ENCODE peak calls at places on chromosomes 4 and X, in five cellular contexts. I is GM12878, H is H1, P is K562, O is HCT116. F is an unnamed sample.

GRCh38 chr4:165124488-165124887 is 11.8 kb upstream of the TMEM192 start:
- DNase-seq in I (no peak), H (no peak), P (no peak), O (no peak), F (no peak)

GRCh38 chrX:130171446-130172126 is at the start of gene RAB33A:
- DNase-seq in I (no peak), H (no peak), P (no peak), O (no peak), F (no peak)

GRCh38 chr4:25454491-25454890 is 77.4 kb downstream of the ANAPC4 start:
- DNase-seq in I (no peak), H (no peak), P (no peak), O (no peak), F (no peak)

GRCh38 chrX:96182366-96182765 is 502.3 kb upstream of the DIAPH2 start:
- DNase-seq in I (no peak), H (no peak), P (no peak), O (no peak), F (peak)

GRCh38 chr4:96343836-96344235 is 503.9 kb downstream of the PDHA2 start:
- DNase-seq in I (no peak), H (no peak), P (no peak), O (no peak), F (no peak)

GRCh38 chr4:112196446-112196845 is 35.1 kb upstream of the AP1AR start:
- DNase-seq in I (no peak), H (no peak), P (no peak), O (no peak), F (no peak)

GRCh38 chr4:107818301-107818910 is 6.3 kb upstream of the SGMS2 start:
- DNase-seq in I (no peak), H (no peak), P (no peak), O (no peak), F (no peak)

GRCh38 chr4:8775751-8776355 is 95.8 kb downstream of the HMX1 start:
- DNase-seq in I (no peak), H (no peak), P (no peak), O (no peak), F (no peak)

GRCh38 chrX:118536687-118537461 is 41.3 kb downstream of the DOCK11 start:
- DNase-seq in I (peak), H (no peak), P (no peak), O (no peak), F (no peak)

GRCh38 chrX:72713130-72713529 is 976 bp downstream of the PHKA1 start:
- DNase-seq in I (no peak), H (no peak), P (no peak), O (no peak), F (no peak)

GRCh38 chrX:133657455-133657854 is 242.2 kb upstream of the GPC4 start:
- DNase-seq in I (no peak), H (no peak), P (no peak), O (no peak), F (no peak)

GRCh38 chr4:77635246-77635645 is 29.6 kb downstream of the CXCL13 start:
- DNase-seq in I (no peak), H (no peak), P (no peak), O (no peak), F (peak)

GRCh38 chrX:6159468-6159867 is 69.2 kb downstream of the NLGN4X start:
- DNase-seq in I (no peak), H (no peak), P (no peak), O (no peak), F (no peak)

GRCh38 chrX:111095974-111096870 is at the start of gene PAK3:
- DNase-seq in I (no peak), H (no peak), P (no peak), O (no peak), F (no peak)

GRCh38 chr4:3321295-3321889 is 28.6 kb downstream of the RGS12 start:
- DNase-seq in I (no peak), H (no peak), P (no peak), O (no peak), F (no peak)

GRCh38 chr4:48831532-48832015 is 686 bp downstream of the OCIAD1 start:
- DNase-seq in I (peak), H (no peak), P (no peak), O (no peak), F (no peak)

GRCh38 chr4:61517144-61517543 is 317.0 kb downstream of the ADGRL3 start:
- DNase-seq in I (no peak), H (peak), P (no peak), O (no peak), F (peak)

GRCh38 chr4:98332017-98332416 is 70.8 kb downstream of the RAP1GDS1 start:
- DNase-seq in I (no peak), H (no peak), P (no peak), O (no peak), F (no peak)

GRCh38 chr4:89719536-89719935 is 117.4 kb downstream of the SNCA start:
- DNase-seq in I (no peak), H (no peak), P (no peak), O (no peak), F (no peak)

GRCh38 chr4:1644906-1645657 is 39.0 kb downstream of the FAM53A start:
- DNase-seq in I (no peak), H (no peak), P (no peak), O (no peak), F (no peak)

GRCh38 chr4:185811509-185812364 is at the start of gene SORBS2:
- DNase-seq in I (peak), H (no peak), P (no peak), O (no peak), F (peak)

GRCh38 chr4:26235500-26235899 is 85.3 kb upstream of the RBPJ start:
- DNase-seq in I (no peak), H (no peak), P (no peak), O (no peak), F (no peak)

GRCh38 chr4:187380181-187380581 is 615.4 kb upstream of the ZFP42 start:
- DNase-seq in I (no peak), H (peak), P (peak), O (peak), F (peak)

GRCh38 chr4:90825849-90826248 is 698.7 kb downstream of the CCSER1 start:
- DNase-seq in I (no peak), H (no peak), P (no peak), O (no peak), F (no peak)

GRCh38 chr4:38872620-38873019 is 5.0 kb downstream of the FAM114A1 start:
- DNase-seq in I (no peak), H (no peak), P (peak), O (no peak), F (peak)

GRCh38 chr4:36011381-36011780 is 232.9 kb downstream of the ARAP2 start:
- DNase-seq in I (no peak), H (no peak), P (no peak), O (no peak), F (no peak)

GRCh38 chr4:16532240-16532990 is 306.1 kb upstream of the TAPT1 start:
- DNase-seq in I (no peak), H (no peak), P (no peak), O (no peak), F (no peak)

GRCh38 chrX:17608898-17609297 is 128.4 kb upstream of the SCML1 start:
- DNase-seq in I (no peak), H (no peak), P (no peak), O (no peak), F (no peak)

GRCh38 chr4:185868983-185869938 is 57.3 kb upstream of the SORBS2 start:
- DNase-seq in I (no peak), H (no peak), P (no peak), O (no peak), F (no peak)

GRCh38 chr4:174210354-174210753 is 73.1 kb downstream of the FBXO8 start:
- DNase-seq in I (no peak), H (no peak), P (peak), O (no peak), F (no peak)

GRCh38 chrX:104351173-104351769 is 96.5 kb upstream of the ESX1 start:
- DNase-seq in I (no peak), H (no peak), P (no peak), O (peak), F (no peak)

GRCh38 chrX:129961180-129962083 is 21.0 kb upstream of the BCORL1 start:
- DNase-seq in I (peak), H (no peak), P (peak), O (peak), F (peak)

GRCh38 chr4:55312491-55313101 is 33.4 kb upstream of the SRD5A3 start:
- DNase-seq in I (no peak), H (peak), P (peak), O (peak), F (peak)

GRCh38 chrX:120120223-120120622 is 4.5 kb upstream of the RHOXF1 start:
- DNase-seq in I (no peak), H (no peak), P (no peak), O (no peak), F (no peak)

GRCh38 chrX:120111611-120112010 is 4.1 kb downstream of the RHOXF1 start:
- DNase-seq in I (no peak), H (no peak), P (no peak), O (no peak), F (no peak)

DNA sequence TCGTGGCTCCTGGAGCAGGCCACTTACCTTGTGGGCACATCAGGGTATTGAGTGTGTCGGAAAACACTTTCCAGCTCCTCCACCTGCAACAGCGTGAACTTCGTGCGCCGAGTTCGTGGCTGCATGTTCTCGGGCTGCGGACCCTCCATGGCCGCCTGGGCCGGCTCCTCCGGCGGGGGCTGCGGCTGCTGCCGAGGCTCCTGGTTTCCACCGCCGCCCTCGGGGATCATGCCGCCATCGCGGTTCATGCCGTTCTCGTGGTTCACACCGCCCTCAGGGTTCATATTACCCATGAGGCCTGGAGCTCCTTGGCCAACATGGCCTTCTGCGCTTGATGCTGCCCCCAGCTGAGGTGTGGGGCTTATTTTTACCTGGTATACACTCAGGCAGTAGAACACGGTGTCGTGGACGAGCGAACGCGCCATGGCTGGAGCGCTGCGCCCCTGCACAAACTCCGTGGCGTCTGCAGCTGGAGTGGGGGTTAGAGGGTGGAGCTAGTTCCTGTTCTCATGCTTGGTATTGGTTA is at the start of gene RHOXF1:
- DNase-seq in I (no peak), H (no peak), P (no peak), O (no peak), F (no peak)
- TF ChIP-seq POLR2A in I (no peak), H (no peak), P (no peak), O (no peak), F (no peak)

GRCh38 chrX:9368262-9368661 is 96.6 kb upstream of the TBL1X start:
- DNase-seq in I (no peak), H (no peak), P (no peak), O (no peak), F (peak)

GRCh38 chrX:9372866-9373265 is 92.0 kb upstream of the TBL1X start:
- DNase-seq in I (no peak), H (no peak), P (no peak), O (no peak), F (no peak)

GRCh38 chrX:9369802-9370291 is 95.0 kb upstream of the TBL1X start:
- DNase-seq in I (no peak), H (no peak), P (no peak), O (no peak), F (no peak)

GRCh38 chrX:9373789-9374188 is 91.1 kb upstream of the TBL1X start:
- DNase-seq in I (no peak), H (no peak), P (no peak), O (no peak), F (no peak)

GRCh38 chrX:9370888-9371287 is 94.0 kb upstream of the TBL1X start:
- DNase-seq in I (no peak), H (no peak), P (no peak), O (no peak), F (no peak)
- TF ChIP-seq JUND in I (no peak), H (no peak), P (no peak), O (no peak), F (no peak)

DNA sequence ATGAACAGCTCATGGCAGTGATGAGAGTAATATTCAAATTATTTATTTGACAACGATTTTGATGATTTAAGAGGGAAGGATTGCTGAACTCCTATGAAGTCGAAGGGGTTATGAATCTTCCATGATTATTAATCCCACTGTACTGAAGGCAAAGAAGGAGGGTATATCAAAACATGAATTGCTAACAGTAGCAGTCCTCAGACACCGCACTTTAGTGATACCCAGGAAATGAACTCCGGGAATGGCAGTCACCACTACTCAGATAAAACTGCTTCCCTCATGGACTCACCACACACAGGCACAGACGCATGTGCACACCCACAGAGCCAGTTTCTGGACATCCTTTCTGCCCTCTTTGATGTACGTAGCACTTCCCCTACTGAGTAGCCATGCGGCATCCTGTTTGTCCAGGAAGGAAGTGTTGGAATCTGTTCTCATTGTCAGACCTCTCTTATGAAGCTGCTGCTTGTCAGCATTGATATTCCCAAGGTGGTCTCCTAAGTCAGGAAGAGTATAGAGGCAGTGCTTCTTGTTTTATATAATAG is 95.7 kb downstream of the DCLK2 start:
- DNase-seq in I (no peak), H (no peak), P (no peak), O (no peak), F (no peak)
- TF ChIP-seq POLR2A in I (no peak), H (no peak), P (no peak), O (no peak), F (no peak)

GRCh38 chr4:74499986-74500781 is 55.2 kb downstream of the AREG start:
- DNase-seq in I (no peak), H (no peak), P (no peak), O (no peak), F (no peak)
- TF ChIP-seq JUND in I (no peak), H (no peak), P (no peak), O (no peak), F (no peak)

GRCh38 chrX:153968754-153969124 is 2.9 kb downstream of the HCFC1 start:
- DNase-seq in I (no peak), H (no peak), P (peak), O (no peak), F (no peak)

GRCh38 chrX:153969125-153969903 is 2.3 kb downstream of the HCFC1 start:
- DNase-seq in I (no peak), H (no peak), P (no peak), O (no peak), F (no peak)

GRCh38 chrX:153970398-153971123 is 1.1 kb downstream of the HCFC1 start:
- DNase-seq in I (no peak), H (no peak), P (peak), O (no peak), F (peak)

GRCh38 chrX:153971124-153971631 is 440 bp downstream of the HCFC1 start:
- DNase-seq in I (peak), H (no peak), P (peak), O (peak), F (peak)

DNA sequence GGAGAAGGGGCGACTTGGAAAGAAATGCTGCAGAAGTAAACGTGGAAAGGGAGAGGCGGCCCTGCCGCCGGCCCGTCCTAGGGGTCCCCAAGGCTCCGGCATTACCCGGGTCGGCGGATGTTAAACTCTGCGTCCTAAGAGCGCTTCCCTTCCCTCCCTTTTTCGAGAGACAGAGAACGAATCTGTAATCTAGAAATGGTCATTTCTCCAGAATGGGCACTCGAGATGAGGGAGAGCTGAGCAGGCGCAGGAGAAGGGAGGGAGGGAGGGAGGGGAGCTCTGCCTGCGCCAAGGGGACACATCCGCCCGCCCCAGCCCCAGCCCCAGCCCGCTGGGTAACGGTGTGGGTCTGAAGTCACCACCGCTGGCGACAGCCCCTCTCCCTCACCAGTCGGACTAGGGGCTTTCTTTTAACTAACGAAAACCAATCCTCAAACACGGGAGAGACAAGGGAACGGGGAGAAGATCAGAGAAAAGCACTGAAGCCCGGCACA is 1.7 kb downstream of the HCFC1 start:
- DNase-seq in I (no peak), H (no peak), P (peak), O (no peak), F (no peak)
- TF ChIP-seq POLR2A in I (no peak), H (no peak), P (no peak), O (no peak), F (no peak)

F was measured in HepG2.